ENCODE peak calls at places on chromosomes 1 and 21, in five cellular contexts. Z, M, H, L and W are unnamed samples.

GRCh38 chr1:25990702-25991395 is 7.0 kb downstream of the PAFAH2 start:
- DNase-seq in Z (no peak), M (no peak), H (no peak), L (peak; percentile 47), W (no peak)

GRCh38 chr1:180213401-180214177 is 16.5 kb upstream of the LHX4 start:
- DNase-seq in Z (no peak), M (no peak), H (no peak), L (peak; percentile 19), W (peak; percentile 23)

GRCh38 chr21:29290245-29290644 is 8.5 kb upstream of the BACH1 start:
- DNase-seq in Z (no peak), M (no peak), H (no peak), L (no peak), W (no peak)

GRCh38 chr1:234125283-234125682 is 220.8 kb downstream of the SLC35F3 start:
- DNase-seq in Z (peak; percentile 44), M (peak; percentile 22), H (no peak), L (no peak), W (no peak)

GRCh38 chr1:65729308-65729707 is 63.4 kb upstream of the PDE4B start:
- DNase-seq in Z (no peak), M (no peak), H (no peak), L (no peak), W (no peak)

GRCh38 chr1:43653339-43653738 is 3.4 kb downstream of the KDM4A start:
- DNase-seq in Z (peak; percentile 37), M (peak; percentile 39), H (no peak), L (no peak), W (peak; percentile 42)

GRCh38 chr1:245216356-245217110 is 61.7 kb downstream of the KIF26B start:
- DNase-seq in Z (no peak), M (no peak), H (no peak), L (no peak), W (no peak)

GRCh38 chr1:16191916-16192545 is 20.4 kb downstream of the ARHGEF19 start:
- DNase-seq in Z (no peak), M (no peak), H (no peak), L (no peak), W (no peak)

GRCh38 chr1:58572691-58573090 is 4.4 kb downstream of the TACSTD2 start:
- DNase-seq in Z (no peak), M (no peak), H (peak; percentile 72), L (no peak), W (no peak)

GRCh38 chr1:179296831-179297377 is 3.3 kb downstream of the SOAT1 start:
- DNase-seq in Z (no peak), M (no peak), H (no peak), L (no peak), W (no peak)

GRCh38 chr1:226082959-226083302 is 20.4 kb downstream of the H3-3A start:
- DNase-seq in Z (no peak), M (peak; percentile 39), H (peak; percentile 83), L (no peak), W (peak; percentile 56)

GRCh38 chr1:169550294-169550693 is 36.0 kb downstream of the F5 start:
- DNase-seq in Z (peak; percentile 38), M (peak; percentile 53), H (no peak), L (no peak), W (peak; percentile 70)

GRCh38 chr21:42654913-42655796 is 1.7 kb downstream of the PDE9A start:
- DNase-seq in Z (no peak), M (no peak), H (no peak), L (no peak), W (no peak)

GRCh38 chr1:204651843-204652421 is 33.6 kb downstream of the LRRN2 start:
- DNase-seq in Z (no peak), M (no peak), H (no peak), L (no peak), W (no peak)

GRCh38 chr1:208238710-208239517 is 5.3 kb downstream of the PLXNA2 start:
- DNase-seq in Z (peak; percentile 57), M (peak; percentile 67), H (no peak), L (no peak), W (peak; percentile 76)

GRCh38 chr21:44867999-44868700 is 5.3 kb downstream of the PTTG1IP start:
- DNase-seq in Z (no peak), M (no peak), H (no peak), L (no peak), W (no peak)

GRCh38 chr1:112788561-112788960 is 73.4 kb upstream of the PPM1J start:
- DNase-seq in Z (peak; percentile 72), M (no peak), H (no peak), L (no peak), W (peak; percentile 47)

GRCh38 chr1:186202174-186202843 is 172.7 kb downstream of the TPR start:
- DNase-seq in Z (no peak), M (no peak), H (no peak), L (no peak), W (peak; percentile 70)

GRCh38 chr1:204321665-204322064 is 38.1 kb downstream of the PLEKHA6 start:
- DNase-seq in Z (peak; percentile 53), M (peak; percentile 15), H (no peak), L (no peak), W (peak; percentile 37)

GRCh38 chr1:2230781-2231666 is 2.9 kb downstream of the SKI start:
- DNase-seq in Z (no peak), M (no peak), H (peak; percentile 58), L (peak; percentile 43), W (no peak)

GRCh38 chr1:10833630-10834557 is 37.4 kb upstream of the CASZ1 start:
- DNase-seq in Z (no peak), M (no peak), H (no peak), L (no peak), W (no peak)

GRCh38 chr21:33811147-33812024 is 104.2 kb downstream of the ATP5PO start:
- DNase-seq in Z (no peak), M (no peak), H (no peak), L (no peak), W (no peak)

GRCh38 chr21:37225440-37225839 is 41.7 kb downstream of the VPS26C start:
- DNase-seq in Z (no peak), M (no peak), H (no peak), L (peak; percentile 34), W (no peak)

GRCh38 chr1:153827168-153827964 is 52.2 kb downstream of the SLC27A3 start:
- DNase-seq in Z (no peak), M (no peak), H (no peak), L (no peak), W (no peak)
- TF ChIP-seq CTCF in Z (no peak), M (peak; percentile 18), H (peak; percentile 7), L (no peak), W (no peak)

DNA sequence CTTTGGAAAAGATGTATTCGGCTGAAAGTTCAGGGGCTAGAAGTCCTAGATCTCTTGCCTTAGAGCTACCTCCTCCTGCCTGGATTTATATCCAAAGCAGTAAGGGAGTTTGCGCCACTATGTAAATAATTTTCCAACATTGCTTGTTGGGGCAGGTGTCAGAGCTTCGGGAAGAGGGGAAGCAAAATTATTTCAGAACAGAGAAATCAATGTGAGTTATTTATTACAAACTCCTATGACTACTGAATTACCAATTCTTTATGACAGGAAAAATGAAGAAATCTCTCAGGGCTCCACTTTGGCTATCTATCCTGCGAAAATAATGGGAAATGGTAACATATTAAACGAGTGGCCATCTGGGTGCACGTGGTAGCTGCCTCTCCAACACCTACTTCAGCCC is at the start of gene CRP:
- DNase-seq in Z (no peak), M (no peak), H (no peak), L (no peak), W (no peak)
- H3K4me3 ChIP-seq in Z (no peak within 1 kb of the TSS), M (no peak within 1 kb of the TSS), H (no peak within 1 kb of the TSS), L (no peak within 1 kb of the TSS), W (no peak within 1 kb of the TSS)

GRCh38 chr1:40625076-40625475 is 40.4 kb downstream of the RIMS3 start:
- DNase-seq in Z (no peak), M (peak; percentile 4), H (no peak), L (no peak), W (peak; percentile 26)
- TF ChIP-seq CTCF in Z (peak; percentile 37), M (peak; percentile 45), H (peak; percentile 25), L (no peak), W (peak; percentile 52)

GRCh38 chr1:35122311-35122710 is 43.1 kb downstream of the ZMYM1 start:
- DNase-seq in Z (no peak), M (no peak), H (no peak), L (no peak), W (no peak)

GRCh38 chr1:35115459-35116383 is 36.5 kb downstream of the ZMYM1 start:
- DNase-seq in Z (peak; percentile 32), M (peak; percentile 32), H (no peak), L (no peak), W (peak; percentile 6)

GRCh38 chr1:35120458-35121133 is 41.4 kb downstream of the ZMYM1 start:
- DNase-seq in Z (peak; percentile 2), M (no peak), H (no peak), L (no peak), W (peak; percentile 17)
- H3K4me3 ChIP-seq in Z (peak overlapping the region; percentile 50), M (peak overlapping the region; percentile 25), H (peak overlapping the region; percentile 52), L (no peak overlapping the region), W (peak overlapping the region; percentile 42)

GRCh38 chr1:150548632-150549495 is at the start of gene ADAMTSL4:
- DNase-seq in Z (peak; percentile 78), M (peak; percentile 83), H (peak; percentile 86), L (no peak), W (peak; percentile 86)
- TF ChIP-seq CTCF in Z (peak; percentile 20), M (peak; percentile 28), H (peak; percentile 17), L (no peak), W (no peak)